ENCODE peak calls at places on chromosome 17, in four cellular contexts. J, K, A and Z are unnamed samples.

GRCh38 chr17:19647697-19648474 is 665 bp upstream of the ALDH3A2 start:
- DNase-seq in J (no peak), K (no peak), A (peak; percentile 58), Z (peak; percentile 3)

GRCh38 chr17:77468897-77469296 is 328.1 kb downstream of the SEC14L1 start:
- DNase-seq in J (no peak), K (no peak), A (no peak), Z (no peak)

GRCh38 chr17:35744830-35745229 is 8.2 kb downstream of the GAS2L2 start:
- DNase-seq in J (no peak), K (no peak), A (no peak), Z (no peak)

GRCh38 chr17:81455387-81455786 is 57.2 kb downstream of the ACTG1 start:
- DNase-seq in J (no peak), K (no peak), A (no peak), Z (no peak)

GRCh38 chr17:67422887-67423286 is 45.8 kb downstream of the PITPNC1 start:
- DNase-seq in J (no peak), K (no peak), A (no peak), Z (no peak)

GRCh38 chr17:68182940-68183551 is 64.8 kb upstream of the AMZ2 start:
- DNase-seq in J (peak; percentile 68), K (peak; percentile 63), A (no peak), Z (peak; percentile 76)

GRCh38 chr17:74558882-74559519 is 8.3 kb downstream of the CD300H start:
- DNase-seq in J (no peak), K (no peak), A (no peak), Z (no peak)

GRCh38 chr17:42798011-42798382 is 507 bp downstream of the COA3 start:
- DNase-seq in J (no peak), K (no peak), A (no peak), Z (no peak)

GRCh38 chr17:78852709-78853111 is 12.1 kb upstream of the USP36 start:
- DNase-seq in J (no peak), K (no peak), A (no peak), Z (no peak)

GRCh38 chr17:64682261-64683181 is 20.4 kb upstream of the SMURF2 start:
- DNase-seq in J (no peak), K (no peak), A (no peak), Z (no peak)